ENCODE peak calls at places on chromosomes 7 and 10, in five cellular contexts. C, A, J, W and O are unnamed samples.

GRCh38 chr10:31090894-31091607 is 59.4 kb upstream of the ZNF438 start:
- DNase-seq in W (no peak), C (no peak), A (no peak), J (no peak), O (no peak)

GRCh38 chr10:121961456-121961855 is 13.6 kb downstream of the NSMCE4A start:
- DNase-seq in A (no peak), C (no peak), W (no peak), J (no peak), O (no peak)

GRCh38 chr10:34327184-34327583 is 487.9 kb downstream of the PARD3 start:
- DNase-seq in J (no peak), A (no peak), C (no peak), W (no peak), O (no peak)

GRCh38 chr10:98267894-98268693 is at the start of gene LOXL4:
- DNase-seq in W (no peak), J (peak), C (peak), A (no peak), O (no peak)

GRCh38 chr10:59553127-59553649 is 156.5 kb downstream of the SLC16A9 start:
- DNase-seq in J (no peak), C (no peak), A (no peak), W (no peak), O (no peak)

GRCh38 chr7:30846378-30846777 is 65.3 kb upstream of the AQP1 start:
- DNase-seq in C (no peak), W (no peak), J (no peak), A (no peak), O (no peak)

GRCh38 chr7:107982918-107983389 is 20.0 kb downstream of the LAMB1 start:
- DNase-seq in W (no peak), C (no peak), A (no peak), J (peak), O (no peak)

GRCh38 chr7:2222516-2222915 is 10.2 kb downstream of the MAD1L1 start:
- DNase-seq in J (no peak), C (no peak), A (no peak), W (no peak), O (no peak)

GRCh38 chr10:11673346-11674330 is 62.2 kb upstream of the USP6NL start:
- DNase-seq in C (peak), W (no peak), J (peak), A (no peak), O (no peak)

GRCh38 chr10:11170993-11171416 is 153.3 kb downstream of the CELF2 start:
- DNase-seq in A (no peak), W (no peak), C (no peak), J (no peak), O (no peak)

GRCh38 chr10:93678805-93679587 is 23.4 kb downstream of the FRA10AC1 start:
- DNase-seq in C (no peak), J (no peak), W (no peak), A (no peak), O (no peak)

GRCh38 chr10:91042069-91042468 is 121.2 kb upstream of the ANKRD1 start:
- DNase-seq in J (no peak), C (no peak), W (no peak), A (no peak), O (no peak)

GRCh38 chr10:71726673-71727428 is 7.3 kb upstream of the C10orf105 start:
- DNase-seq in J (no peak), A (no peak), W (no peak), C (no peak), O (no peak)

GRCh38 chr10:11183000-11183399 is 165.3 kb downstream of the CELF2 start:
- DNase-seq in W (no peak), A (no peak), C (no peak), J (no peak), O (no peak)

GRCh38 chr7:51059493-51059892 is 257.1 kb downstream of the COBL start:
- DNase-seq in J (no peak), C (no peak), W (no peak), A (no peak), O (no peak)

GRCh38 chr7:139231513-139232376 is 708 bp downstream of the UBN2 start:
- DNase-seq in W (peak), A (no peak), J (no peak), C (peak), O (no peak)

GRCh38 chr7:48904975-48905374 is 19.4 kb upstream of the CDC14C start:
- DNase-seq in J (no peak), C (no peak), A (no peak), W (no peak), O (no peak)

GRCh38 chr10:24869354-24870016 is 82.9 kb downstream of the PRTFDC1 start:
- DNase-seq in J (peak), C (no peak), A (no peak), W (no peak), O (no peak)

GRCh38 chr10:60962946-60963345 is 19.0 kb upstream of the RHOBTB1 start:
- DNase-seq in C (no peak), A (no peak), J (peak), W (no peak), O (no peak)

GRCh38 chr7:39732837-39733804 is 109.7 kb downstream of the RALA start:
- DNase-seq in A (peak), J (peak), C (peak), W (peak), O (peak)

GRCh38 chr7:25311346-25311745 is 83.1 kb upstream of the NPVF start:
- DNase-seq in J (no peak), C (no peak), W (no peak), A (no peak), O (no peak)

GRCh38 chr7:32275216-32275979 is 205.2 kb upstream of the PDE1C start:
- DNase-seq in A (no peak), C (no peak), J (no peak), W (no peak), O (no peak)

GRCh38 chr10:43224321-43224720 is 42.5 kb downstream of the RASGEF1A start:
- DNase-seq in W (no peak), A (no peak), C (no peak), J (no peak), O (no peak)

GRCh38 chr10:3047622-3047995 is 19.7 kb upstream of the PFKP start:
- DNase-seq in J (no peak), W (no peak), C (no peak), A (no peak), O (no peak)

GRCh38 chr10:117653170-117653515 is 110.6 kb downstream of the EMX2 start:
- DNase-seq in W (no peak), A (no peak), J (peak), C (no peak), O (no peak)

GRCh38 chr10:130990536-130990935 is 321.0 kb downstream of the TCERG1L start:
- DNase-seq in A (no peak), W (no peak), C (no peak), J (no peak), O (peak)

GRCh38 chr7:50591480-50592438 is 26.6 kb upstream of the DDC start:
- DNase-seq in W (peak), A (no peak), C (no peak), J (no peak), O (no peak)

GRCh38 chr10:88934900-88935672 is 17.5 kb downstream of the ACTA2 start:
- DNase-seq in C (peak), W (peak), J (peak), A (peak), O (peak)